ENCODE peak calls at places on chromosomes 13 and 19, in six cellular contexts. Z, G, S, Q, M and D are unnamed samples.

GRCh38 chr19:32373614-32374295 is 28.3 kb downstream of the ZNF507 start:
- DNase-seq in Z (no peak), G (peak; percentile 97), S (peak; percentile 15), Q (no peak), M (no peak), D (no peak)

GRCh38 chr13:101258071-101258470 is 158.2 kb downstream of the NALCN start:
- DNase-seq in Z (no peak), G (peak; percentile 65), S (no peak), Q (no peak), M (peak; percentile 43), D (no peak)

GRCh38 chr19:30669329-30670010 is 297.3 kb downstream of the ZNF536 start:
- DNase-seq in Z (peak; percentile 31), G (peak; percentile 36), S (peak; percentile 71), Q (no peak), M (peak; percentile 63), D (peak; percentile 11)

GRCh38 chr13:113852536-113853517 is 11.0 kb downstream of the GAS6 start:
- DNase-seq in Z (no peak), G (no peak), S (no peak), Q (peak; percentile 1), M (no peak), D (no peak)

GRCh38 chr19:19053508-19054314 is 10.1 kb upstream of the SLC25A42 start:
- DNase-seq in Z (peak; percentile 18), G (peak; percentile 57), S (peak; percentile 69), Q (peak; percentile 50), M (peak; percentile 56), D (peak; percentile 49)

GRCh38 chr13:47252627-47253026 is 355.8 kb upstream of the HTR2A start:
- DNase-seq in Z (no peak), G (no peak), S (no peak), Q (no peak), M (no peak), D (no peak)

GRCh38 chr13:95505265-95505664 is 47.3 kb upstream of the CLDN10 start:
- DNase-seq in Z (no peak), G (no peak), S (no peak), Q (no peak), M (no peak), D (no peak)

GRCh38 chr13:88376762-88377388 is 705.7 kb downstream of the SLITRK5 start:
- DNase-seq in Z (no peak), G (no peak), S (no peak), Q (no peak), M (no peak), D (no peak)

GRCh38 chr19:29581398-29581797 is 24.7 kb upstream of the POP4 start:
- DNase-seq in Z (no peak), G (no peak), S (no peak), Q (no peak), M (no peak), D (no peak)

GRCh38 chr19:46176116-46176860 is 28.2 kb downstream of the IGFL2 start:
- DNase-seq in Z (no peak), G (no peak), S (no peak), Q (no peak), M (no peak), D (no peak)

GRCh38 chr19:36196249-36196648 is 18.2 kb downstream of the ZNF565 start:
- DNase-seq in Z (no peak), G (no peak), S (no peak), Q (no peak), M (no peak), D (no peak)

GRCh38 chr13:66424417-66424816 is 805.7 kb downstream of the PCDH9 start:
- DNase-seq in Z (no peak), G (no peak), S (no peak), Q (no peak), M (no peak), D (no peak)